ENCODE peak calls at places on chromosomes 12 and 14, in nine cellular contexts. S is type B pancreatic cell, T is fibroblast of pulmonary artery, K is fibroblast of the aortic adventitia, E is tibial nerve, U is OCI-LY7, L is psoas muscle, M is GM06990, N is suprapubic skin. Y is an unnamed sample.

GRCh38 chr14:104222396-104223036 is 84.1 kb downstream of the KIF26A start:
- DNase-seq in S (no peak), T (no peak), K (no peak), E (no peak), U (no peak), L (peak), M (no peak), N (peak), Y (no peak)

GRCh38 chr12:124625867-124626675 is 58.7 kb upstream of the NCOR2 start:
- DNase-seq in S (no peak), T (peak), K (peak), E (peak), U (no peak), L (peak), M (no peak), N (peak), Y (no peak)

GRCh38 chr14:69335421-69335820 is 62.7 kb downstream of the ERH start:
- DNase-seq in S (no peak), T (no peak), K (peak), E (no peak), U (no peak), L (no peak), M (no peak), N (no peak), Y (no peak)

GRCh38 chr12:48779869-48780268 is 9.0 kb downstream of the ADCY6 start:
- DNase-seq in S (no peak), T (peak), K (peak), E (no peak), U (no peak), L (peak), M (no peak), N (no peak), Y (no peak)

GRCh38 chr12:54016478-54016964 is 7.7 kb downstream of the HOXC8 start:
- DNase-seq in S (no peak), T (peak), K (peak), E (no peak), U (no peak), L (peak), M (no peak), N (no peak), Y (no peak)

GRCh38 chr12:76670776-76671175 is 93.1 kb upstream of the ZDHHC17 start:
- DNase-seq in S (no peak), T (no peak), K (no peak), E (no peak), U (no peak), L (no peak), M (no peak), N (no peak), Y (no peak)

GRCh38 chr12:109737631-109738030 is 24.0 kb downstream of the FAM222A start:
- DNase-seq in S (no peak), T (no peak), K (no peak), E (no peak), U (no peak), L (peak), M (no peak), N (peak), Y (no peak)

GRCh38 chr14:64704145-64704742 is at the start of gene PLEKHG3:
- DNase-seq in S (peak), T (peak), K (peak), E (no peak), U (no peak), L (peak), M (no peak), N (peak), Y (no peak)

GRCh38 chr12:56518570-56518969 is 3.0 kb upstream of the RBMS2 start:
- DNase-seq in S (no peak), T (peak), K (peak), E (no peak), U (no peak), L (no peak), M (no peak), N (no peak), Y (no peak)

GRCh38 chr12:51216652-51217051 is 1.2 kb downstream of the POU6F1 start:
- DNase-seq in S (no peak), T (no peak), K (no peak), E (no peak), U (no peak), L (no peak), M (no peak), N (no peak), Y (no peak)

GRCh38 chr14:23653046-23653445 is 16.9 kb downstream of the DHRS2 start:
- DNase-seq in S (no peak), T (peak), K (peak), E (no peak), U (no peak), L (no peak), M (no peak), N (no peak), Y (no peak)

GRCh38 chr14:57816568-57817284 is 49.2 kb downstream of the SLC35F4 start:
- DNase-seq in S (no peak), T (no peak), K (peak), E (no peak), U (no peak), L (no peak), M (no peak), N (no peak), Y (peak)

GRCh38 chr14:50520947-50521815 is 11.2 kb downstream of the MAP4K5 start:
- DNase-seq in S (no peak), T (peak), K (peak), E (no peak), U (no peak), L (no peak), M (peak), N (no peak), Y (peak)

GRCh38 chr12:31325524-31325875 is 450 bp downstream of the SINHCAF start:
- DNase-seq in S (no peak), T (no peak), K (no peak), E (peak), U (peak), L (no peak), M (no peak), N (peak), Y (no peak)

GRCh38 chr14:104224516-104225281 is 86.3 kb downstream of the KIF26A start:
- DNase-seq in S (no peak), T (no peak), K (no peak), E (no peak), U (peak), L (peak), M (no peak), N (no peak), Y (peak)

GRCh38 chr12:122138181-122138580 is 35.8 kb downstream of the IL31 start:
- DNase-seq in S (no peak), T (no peak), K (no peak), E (no peak), U (no peak), L (no peak), M (no peak), N (no peak), Y (no peak)

GRCh38 chr12:92561543-92561899 is 141.3 kb upstream of the PLEKHG7 start:
- DNase-seq in S (no peak), T (peak), K (peak), E (peak), U (no peak), L (no peak), M (no peak), N (no peak), Y (no peak)

GRCh38 chr12:102680296-102680695 is 199.9 kb upstream of the IGF1 start:
- DNase-seq in S (no peak), T (no peak), K (no peak), E (no peak), U (no peak), L (no peak), M (no peak), N (no peak), Y (no peak)

GRCh38 chr12:23039834-23040233 is 414.9 kb downstream of the ETNK1 start:
- DNase-seq in S (no peak), T (no peak), K (no peak), E (no peak), U (no peak), L (no peak), M (no peak), N (no peak), Y (no peak)

GRCh38 chr12:114476159-114476558 is 70.2 kb upstream of the TBX5 start:
- DNase-seq in S (no peak), T (peak), K (peak), E (no peak), U (no peak), L (no peak), M (no peak), N (no peak), Y (no peak)

GRCh38 chr12:21763531-21763930 is 11.0 kb downstream of the KCNJ8 start:
- DNase-seq in S (no peak), T (no peak), K (no peak), E (no peak), U (no peak), L (no peak), M (no peak), N (no peak), Y (no peak)

GRCh38 chr12:109291117-109291516 is 18.0 kb downstream of the FOXN4 start:
- DNase-seq in S (no peak), T (no peak), K (no peak), E (no peak), U (no peak), L (no peak), M (no peak), N (no peak), Y (no peak)

GRCh38 chr12:14893471-14894250 is 8.0 kb upstream of the MGP start:
- DNase-seq in S (no peak), T (peak), K (peak), E (no peak), U (no peak), L (no peak), M (no peak), N (no peak), Y (no peak)

GRCh38 chr12:109961201-109961600 is 35.0 kb downstream of the GIT2 start:
- DNase-seq in S (no peak), T (no peak), K (no peak), E (no peak), U (no peak), L (no peak), M (no peak), N (no peak), Y (no peak)

GRCh38 chr14:69059658-69060648 is 80.9 kb upstream of the ACTN1 start:
- DNase-seq in S (no peak), T (peak), K (peak), E (no peak), U (no peak), L (no peak), M (no peak), N (no peak), Y (no peak)

GRCh38 chr14:103541494-103541943 is 12.5 kb downstream of the TRMT61A start:
- DNase-seq in S (no peak), T (no peak), K (no peak), E (no peak), U (no peak), L (peak), M (no peak), N (no peak), Y (no peak)

GRCh38 chr12:54863948-54864584 is 9.8 kb downstream of the MUCL1 start:
- DNase-seq in S (no peak), T (no peak), K (no peak), E (no peak), U (no peak), L (no peak), M (no peak), N (no peak), Y (no peak)

GRCh38 chr12:130819248-130819576 is 19.8 kb downstream of the STX2 start:
- DNase-seq in S (no peak), T (no peak), K (no peak), E (no peak), U (no peak), L (no peak), M (no peak), N (no peak), Y (no peak)
- TF ChIP-seq CTCF in S (peak), T (no peak), K (no peak), E (no peak), U (peak), L (no peak), M (no peak), N (no peak), Y (no peak)

GRCh38 chr12:40224439-40225291 is at the start of gene LRRK2:
- DNase-seq in S (peak), T (peak), K (peak), E (peak), U (peak), L (peak), M (peak), N (peak), Y (peak)
- TF ChIP-seq CTCF in S (peak), T (no peak), K (peak), E (no peak), U (peak), L (no peak), M (no peak), N (no peak), Y (peak)

DNA sequence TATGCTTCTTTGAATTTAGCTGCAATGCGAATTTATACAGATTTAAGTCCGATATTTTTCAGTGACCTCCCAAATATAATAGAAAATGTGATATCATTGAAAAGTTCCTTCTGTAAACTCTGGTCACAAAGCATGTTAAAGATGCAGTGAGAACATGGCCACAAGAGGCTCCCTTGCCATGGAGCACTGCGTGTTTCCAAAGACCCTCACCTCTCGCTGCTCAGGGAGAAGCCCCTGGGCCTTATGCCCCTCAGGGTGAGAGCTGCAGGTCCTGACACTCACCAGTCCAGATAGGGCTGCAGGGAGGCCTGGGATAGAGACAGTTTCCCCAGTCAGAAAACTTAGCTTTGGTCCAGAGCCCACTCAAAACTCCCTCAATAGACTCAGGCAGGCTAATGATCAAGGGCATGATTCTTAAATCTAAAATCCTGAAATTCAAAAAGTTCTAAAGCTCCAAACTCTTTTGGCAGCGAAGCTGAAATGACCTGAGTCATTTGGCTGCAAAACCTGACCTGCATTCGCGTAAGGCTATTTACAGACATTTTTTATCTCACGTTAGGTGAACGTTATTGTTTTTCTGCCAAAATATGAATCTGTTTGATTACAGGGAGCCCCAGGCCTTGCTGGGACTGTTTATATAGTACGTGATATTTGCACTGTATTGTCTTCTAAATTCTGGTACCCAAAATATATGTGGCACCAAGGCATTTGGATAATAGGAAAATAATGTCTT is 67.8 kb downstream of the CAPZA3 start:
- DNase-seq in S (no peak), T (no peak), K (no peak), E (no peak), U (no peak), L (no peak), M (no peak), N (no peak), Y (no peak)
- TF ChIP-seq CTCF in S (peak), T (peak), K (peak), E (no peak), U (no peak), L (no peak), M (no peak), N (no peak), Y (no peak)

DNA sequence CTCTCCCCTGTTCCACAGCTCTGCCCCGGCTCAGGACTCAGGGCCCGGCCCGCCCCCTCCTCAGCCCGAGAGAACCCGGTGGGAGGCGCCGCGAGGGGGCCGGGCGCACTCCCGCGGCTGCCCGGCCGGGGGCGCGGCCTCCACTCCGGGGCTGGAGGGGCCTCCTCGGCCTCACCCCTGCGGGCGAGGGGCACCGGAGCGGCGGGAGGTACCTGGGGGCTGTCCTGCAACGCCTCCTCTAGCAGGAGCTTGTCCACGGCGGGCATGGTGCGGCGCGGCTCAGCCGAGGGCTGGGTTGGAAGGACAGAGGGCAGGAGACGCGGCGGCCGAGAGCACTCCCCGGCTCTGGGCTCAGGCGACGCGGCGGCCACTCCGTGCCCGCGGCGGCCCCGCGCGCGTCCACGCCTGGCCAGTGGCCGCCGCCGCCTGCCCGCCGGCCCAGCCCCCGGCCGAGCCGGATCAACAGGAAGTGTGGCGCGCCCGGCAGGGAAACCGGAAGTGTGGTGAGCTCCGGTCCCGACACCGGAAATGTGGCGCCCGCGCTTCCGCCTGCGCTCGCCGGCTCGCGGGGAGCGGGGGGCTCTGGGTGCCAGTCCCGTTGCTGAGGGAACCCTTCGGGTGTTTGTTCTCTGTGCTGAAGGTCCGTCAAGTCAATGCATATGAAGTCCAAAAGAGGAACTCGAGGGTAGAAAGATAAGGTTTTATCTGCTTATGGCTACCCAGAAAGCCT is at the start of gene APPL2:
- DNase-seq in S (peak), T (peak), K (peak), E (peak), U (peak), L (peak), M (peak), N (peak), Y (peak)
- TF ChIP-seq CTCF in S (peak), T (no peak), K (no peak), E (peak), U (peak), L (peak), M (no peak), N (peak), Y (no peak)

GRCh38 chr12:12610711-12611110 is 965 bp upstream of the CREBL2 start:
- DNase-seq in S (no peak), T (no peak), K (no peak), E (no peak), U (no peak), L (no peak), M (no peak), N (no peak), Y (no peak)

GRCh38 chr12:12611512-12612306 is at the start of gene CREBL2:
- DNase-seq in S (peak), T (peak), K (peak), E (peak), U (peak), L (peak), M (peak), N (peak), Y (peak)

GRCh38 chr12:12609692-12610091 is 2.0 kb upstream of the CREBL2 start:
- DNase-seq in S (no peak), T (no peak), K (no peak), E (no peak), U (no peak), L (no peak), M (no peak), N (no peak), Y (no peak)

GRCh38 chr12:12606793-12607589 is 4.7 kb upstream of the CREBL2 start:
- DNase-seq in S (no peak), T (peak), K (peak), E (no peak), U (no peak), L (no peak), M (peak), N (no peak), Y (peak)

GRCh38 chr12:12608557-12608957 is 3.1 kb upstream of the CREBL2 start:
- DNase-seq in S (no peak), T (peak), K (peak), E (no peak), U (peak), L (no peak), M (peak), N (no peak), Y (peak)
- TF ChIP-seq CTCF in S (no peak), T (no peak), K (no peak), E (no peak), U (peak), L (no peak), M (peak), N (no peak), Y (peak)

DNA sequence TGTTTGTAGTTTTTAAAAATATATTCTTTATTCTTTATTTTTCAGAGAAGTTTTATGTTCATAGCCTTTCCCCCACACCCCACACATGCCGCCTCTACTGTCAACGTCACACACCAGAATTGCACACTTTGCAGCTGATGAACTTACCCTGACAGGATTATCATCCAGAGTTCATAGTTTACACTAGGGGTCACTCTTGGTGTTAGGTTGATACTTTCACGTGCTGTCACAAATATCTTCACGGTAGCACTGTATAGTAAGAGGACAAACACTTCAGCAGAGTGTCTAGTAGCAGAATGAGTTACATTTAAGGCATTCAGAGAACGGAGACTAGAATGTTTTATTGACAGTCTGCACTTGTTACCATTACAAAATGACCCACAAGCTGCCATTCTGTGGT is 5.2 kb downstream of the DPPA3 start:
- DNase-seq in S (no peak), T (no peak), K (no peak), E (no peak), U (peak), L (no peak), M (no peak), N (no peak), Y (no peak)
- TF ChIP-seq CTCF in S (peak), T (no peak), K (no peak), E (no peak), U (peak), L (no peak), M (peak), N (no peak), Y (no peak)